ENCODE peak calls at places on chromosomes 11 and 22, in four cellular contexts. One of them, this sample, is unnamed.

GRCh38 chr11:76610871-76611475 is 59.6 kb downstream of the LRRC32 start:
- DNase-seq in K562: no peak
- DNase-seq in GM12878: no peak
- DNase-seq in HepG2: no peak
- DNase-seq in this sample: no peak

GRCh38 chr11:13924801-13925327 is 37.7 kb upstream of the SPON1 start:
- DNase-seq in K562: no peak
- DNase-seq in GM12878: no peak
- DNase-seq in HepG2: no peak
- DNase-seq in this sample: no peak

GRCh38 chr11:103529217-103529684 is 420.0 kb downstream of the DYNC2H1 start:
- DNase-seq in K562: no peak
- DNase-seq in GM12878: no peak
- DNase-seq in HepG2: no peak
- DNase-seq in this sample: no peak

GRCh38 chr11:29310706-29311342 is 706.0 kb downstream of the KCNA4 start:
- DNase-seq in K562: no peak
- DNase-seq in GM12878: no peak
- DNase-seq in HepG2: no peak
- DNase-seq in this sample: no peak

GRCh38 chr11:79094601-79095000 is 346.2 kb downstream of the TENM4 start:
- DNase-seq in K562: no peak
- DNase-seq in GM12878: no peak
- DNase-seq in HepG2: no peak
- DNase-seq in this sample: no peak

GRCh38 chr11:34182921-34183685 is 77.7 kb downstream of the NAT10 start:
- DNase-seq in K562: no peak
- DNase-seq in GM12878: no peak
- DNase-seq in HepG2: no peak
- DNase-seq in this sample: no peak

GRCh38 chr11:73916435-73916834 is 34.4 kb upstream of the DNAJB13 start:
- DNase-seq in K562: peak
- DNase-seq in GM12878: no peak
- DNase-seq in HepG2: no peak
- DNase-seq in this sample: no peak

GRCh38 chr11:112596324-112596723 is 335.7 kb upstream of the PLET1 start:
- DNase-seq in K562: no peak
- DNase-seq in GM12878: no peak
- DNase-seq in HepG2: no peak
- DNase-seq in this sample: no peak

GRCh38 chr11:8732276-8732675 is 49.7 kb downstream of the RPL27A start:
- DNase-seq in K562: no peak
- DNase-seq in GM12878: peak
- DNase-seq in HepG2: no peak
- DNase-seq in this sample: no peak

GRCh38 chr22:38789606-38790005 is 4.3 kb downstream of the DNAL4 start:
- DNase-seq in K562: no peak
- DNase-seq in GM12878: no peak
- DNase-seq in HepG2: no peak
- DNase-seq in this sample: no peak

GRCh38 chr11:121544956-121545355 is 92.2 kb upstream of the SORL1-AS1 start:
- DNase-seq in K562: no peak
- DNase-seq in GM12878: no peak
- DNase-seq in HepG2: no peak
- DNase-seq in this sample: no peak

GRCh38 chr11:117199061-117199915 is at the start of gene TAGLN:
- DNase-seq in K562: no peak
- DNase-seq in GM12878: no peak
- DNase-seq in HepG2: peak
- DNase-seq in this sample: peak

GRCh38 chr11:131894615-131895544 is 524.5 kb downstream of the NTM start:
- DNase-seq in K562: no peak
- DNase-seq in GM12878: no peak
- DNase-seq in HepG2: no peak
- DNase-seq in this sample: no peak

GRCh38 chr11:61173456-61173855 is 12.2 kb upstream of the VPS37C start:
- DNase-seq in K562: no peak
- DNase-seq in GM12878: no peak
- DNase-seq in HepG2: peak
- DNase-seq in this sample: no peak

GRCh38 chr11:97895572-97895971 is 1125.2 kb upstream of the CNTN5 start:
- DNase-seq in K562: no peak
- DNase-seq in GM12878: no peak
- DNase-seq in HepG2: no peak
- DNase-seq in this sample: no peak

GRCh38 chr11:65391007-65391406 is 4.6 kb downstream of the FRMD8 start:
- DNase-seq in K562: no peak
- DNase-seq in GM12878: no peak
- DNase-seq in HepG2: no peak
- DNase-seq in this sample: peak

GRCh38 chr11:115581871-115582639 is 77.8 kb upstream of the CADM1 start:
- DNase-seq in K562: no peak
- DNase-seq in GM12878: no peak
- DNase-seq in HepG2: no peak
- DNase-seq in this sample: peak

GRCh38 chr22:19292262-19293230 is 1.0 kb upstream of the CLTCL1 start:
- DNase-seq in K562: peak
- DNase-seq in GM12878: no peak
- DNase-seq in HepG2: no peak
- DNase-seq in this sample: no peak

GRCh38 chr11:76699461-76700091 is 29.0 kb upstream of the LRRC32 start:
- DNase-seq in K562: peak
- DNase-seq in GM12878: no peak
- DNase-seq in HepG2: no peak
- DNase-seq in this sample: no peak

GRCh38 chr11:2190670-2191471 is 19.3 kb upstream of the TH start:
- DNase-seq in K562: no peak
- DNase-seq in GM12878: no peak
- DNase-seq in HepG2: no peak
- DNase-seq in this sample: no peak

GRCh38 chr11:103241574-103241973 is 132.3 kb downstream of the DYNC2H1 start:
- DNase-seq in K562: no peak
- DNase-seq in GM12878: no peak
- DNase-seq in HepG2: no peak
- DNase-seq in this sample: no peak

GRCh38 chr11:111091341-111091740 is 154.2 kb upstream of the POU2AF2 start:
- DNase-seq in K562: no peak
- DNase-seq in GM12878: no peak
- DNase-seq in HepG2: no peak
- DNase-seq in this sample: no peak

GRCh38 chr11:104529213-104529612 is 365.3 kb upstream of the PDGFD start:
- DNase-seq in K562: no peak
- DNase-seq in GM12878: no peak
- DNase-seq in HepG2: no peak
- DNase-seq in this sample: no peak

GRCh38 chr22:23526588-23527315 is 53.3 kb downstream of the IGLL1 start:
- DNase-seq in K562: no peak
- DNase-seq in GM12878: no peak
- DNase-seq in HepG2: no peak
- DNase-seq in this sample: no peak

GRCh38 chr22:41285441-41285819 is 557 bp downstream of the RANGAP1 start:
- DNase-seq in K562: peak
- DNase-seq in GM12878: no peak
- DNase-seq in HepG2: peak
- DNase-seq in this sample: peak

GRCh38 chr11:77141475-77141874 is 13.4 kb downstream of the MYO7A start:
- DNase-seq in K562: no peak
- DNase-seq in GM12878: no peak
- DNase-seq in HepG2: no peak
- DNase-seq in this sample: no peak

GRCh38 chr11:7612661-7613393 is 60.5 kb downstream of the CYB5R2 start:
- DNase-seq in K562: no peak
- DNase-seq in GM12878: no peak
- DNase-seq in HepG2: peak
- DNase-seq in this sample: no peak

GRCh38 chr11:61054927-61055562 is 47.2 kb upstream of the CD5 start:
- DNase-seq in K562: no peak
- DNase-seq in GM12878: no peak
- DNase-seq in HepG2: no peak
- DNase-seq in this sample: no peak

GRCh38 chr22:48452766-48453165 is 1374.9 kb downstream of the BRD1 start:
- DNase-seq in K562: no peak
- DNase-seq in GM12878: no peak
- DNase-seq in HepG2: no peak
- DNase-seq in this sample: no peak

GRCh38 chr22:23084453-23085350 is 14.4 kb downstream of the GNAZ start:
- DNase-seq in K562: peak
- DNase-seq in GM12878: no peak
- DNase-seq in HepG2: no peak
- DNase-seq in this sample: no peak

GRCh38 chr11:4851033-4851432 is 2.0 kb upstream of the OR51S1 start:
- DNase-seq in K562: no peak
- DNase-seq in GM12878: no peak
- DNase-seq in HepG2: no peak
- DNase-seq in this sample: no peak

DNA sequence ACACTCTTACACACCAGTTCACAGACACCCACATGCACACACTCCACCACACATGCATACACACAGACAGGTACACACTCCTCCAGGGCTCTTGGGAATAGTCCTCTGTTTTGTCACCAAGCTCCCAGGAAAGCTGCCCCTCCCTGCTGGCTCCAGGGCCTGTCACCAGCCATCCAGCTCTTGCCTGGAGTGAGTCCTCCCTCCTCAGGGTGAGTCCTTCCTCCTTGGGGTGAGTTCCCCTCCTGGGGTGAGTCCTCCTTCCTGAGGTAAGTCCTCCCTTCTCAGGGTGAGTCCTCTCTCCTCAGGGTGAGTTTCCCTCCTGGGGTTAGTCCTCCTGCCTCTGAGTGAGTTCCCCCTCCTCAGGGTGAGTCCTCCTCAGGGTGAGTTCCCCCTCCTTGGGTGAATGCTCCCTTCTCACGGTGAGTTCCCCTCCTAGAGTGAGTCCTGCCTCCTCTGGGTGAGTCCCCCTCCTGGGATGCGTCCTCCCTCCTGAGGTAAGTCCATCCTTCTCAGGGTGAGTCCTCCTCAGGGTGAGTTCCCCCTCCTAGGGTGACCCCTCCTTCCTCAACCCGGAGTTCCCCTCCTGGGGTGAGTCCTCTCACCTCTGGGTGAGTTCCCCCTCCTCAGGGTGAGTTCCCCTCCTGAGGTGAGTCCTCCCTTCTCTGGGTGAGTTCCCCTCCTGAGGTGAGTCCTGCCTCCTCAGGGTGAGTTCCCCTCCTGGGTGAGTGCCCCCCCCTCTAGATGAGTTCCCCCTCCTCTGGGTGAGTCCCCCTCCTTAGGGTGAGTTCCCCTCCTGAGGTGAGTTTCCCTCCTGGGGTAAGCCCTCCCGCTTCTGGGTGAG is 100.7 kb upstream of the FGF3 start:
- DNase-seq in K562: no peak
- DNase-seq in GM12878: no peak
- DNase-seq in HepG2: no peak
- DNase-seq in this sample: peak
- TF ChIP-seq CREM in K562: no peak
- TF ChIP-seq CREM in GM12878: no peak
- TF ChIP-seq CREM in HepG2: no peak
- TF ChIP-seq CREM in this sample: no peak

GRCh38 chr11:126544311-126545056 is 189.0 kb downstream of the ST3GAL4 start:
- DNase-seq in K562: no peak
- DNase-seq in GM12878: no peak
- DNase-seq in HepG2: no peak
- DNase-seq in this sample: peak
- TF ChIP-seq NR2C2 in K562: no peak
- TF ChIP-seq NR2C2 in GM12878: no peak
- TF ChIP-seq NR2C2 in HepG2: no peak
- TF ChIP-seq NR2C2 in this sample: no peak

GRCh38 chr11:63023415-63023814 is 7.8 kb upstream of the SLC22A8 start:
- DNase-seq in K562: no peak
- DNase-seq in GM12878: no peak
- DNase-seq in HepG2: no peak
- DNase-seq in this sample: no peak
- TF ChIP-seq CREM in K562: no peak
- TF ChIP-seq CREM in GM12878: no peak
- TF ChIP-seq CREM in HepG2: no peak
- TF ChIP-seq CREM in this sample: no peak

DNA sequence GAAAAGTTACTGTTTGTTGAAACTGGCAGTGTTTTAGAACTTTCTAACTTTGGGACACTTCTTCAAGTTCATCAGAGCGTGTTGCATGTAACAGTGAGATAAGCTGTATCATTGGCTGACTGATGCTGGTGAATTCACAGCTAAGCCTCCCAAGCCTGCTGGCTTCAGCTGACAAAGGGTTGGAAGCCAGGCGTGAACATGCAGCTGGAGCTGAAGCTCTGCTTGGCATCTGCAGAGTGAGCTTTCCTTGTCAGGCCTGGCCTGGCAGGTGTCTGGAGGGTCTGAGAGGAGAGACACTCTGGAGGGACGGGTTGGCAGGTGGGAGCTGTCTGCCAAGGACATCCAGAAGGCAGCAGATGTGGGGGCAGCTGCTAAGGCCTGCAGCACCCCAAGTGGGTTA is 1.5 kb downstream of the AMPD3 start:
- DNase-seq in K562: peak
- DNase-seq in GM12878: no peak
- DNase-seq in HepG2: no peak
- DNase-seq in this sample: no peak
- TF ChIP-seq NR2C2 in K562: no peak
- TF ChIP-seq NR2C2 in GM12878: no peak
- TF ChIP-seq NR2C2 in HepG2: no peak
- TF ChIP-seq NR2C2 in this sample: no peak

This sample was measured in WTC11.